ENCODE peak calls at places on chromosome 21, in ten cellular contexts. V is transverse colon; X is activated CD4-positive, CD25-positive, alpha-beta regulatory T cell treated with anti-CD3 and anti-CD28 coated beads, Interleukin-2, amount 50 U/mL, for 72 hours; F is substantia nigra; E is NCI-H2029 treated with DMSO at 0.1 percent for 48 hours; O is GM23248; T is H54; B is OCI-LY7; L is NCI-H446; S is NCI-H774. C is an unnamed sample.

GRCh38 chr21:37800496-37801061 is 115.7 kb downstream of the KCNJ6 start:
- DNase-seq in V (no peak), X (no peak), F (no peak), E (no peak), O (no peak), T (no peak), B (no peak), L (no peak), S (no peak), C (no peak)

GRCh38 chr21:21559285-21560045 is 561.3 kb downstream of the NCAM2 start:
- DNase-seq in V (no peak), X (no peak), F (no peak), E (no peak), O (no peak), T (no peak), B (no peak), L (no peak), S (no peak), C (no peak)

GRCh38 chr21:38567577-38568360 is 69.5 kb upstream of the ERG start:
- DNase-seq in V (no peak), X (no peak), F (no peak), E (no peak), O (peak; percentile 91), T (no peak), B (no peak), L (no peak), S (no peak), C (no peak)

GRCh38 chr21:44489962-44490361 is 34.7 kb downstream of the LRRC3 start:
- DNase-seq in V (no peak), X (no peak), F (no peak), E (no peak), O (no peak), T (no peak), B (no peak), L (no peak), S (no peak), C (no peak)

GRCh38 chr21:33479679-33480480 is at the start of gene TMEM50B:
- DNase-seq in V (peak; percentile 97), X (peak; percentile 92), F (peak; percentile 94), E (peak; percentile 76), O (peak; percentile 99), T (peak; percentile 99), B (peak; percentile 96), L (peak; percentile 84), S (peak; percentile 93), C (peak; percentile 95)

GRCh38 chr21:45574081-45574501 is 31.9 kb upstream of the SLC19A1 start:
- DNase-seq in V (no peak), X (peak; percentile 17), F (no peak), E (no peak), O (no peak), T (no peak), B (no peak), L (no peak), S (no peak), C (no peak)

GRCh38 chr21:46555678-46556077 is 49.2 kb downstream of the S100B start:
- DNase-seq in V (no peak), X (no peak), F (no peak), E (no peak), O (no peak), T (no peak), B (no peak), L (no peak), S (no peak), C (no peak)

GRCh38 chr21:38645282-38645681 is 147.0 kb upstream of the ERG start:
- DNase-seq in V (no peak), X (no peak), F (no peak), E (no peak), O (peak; percentile 98), T (peak; percentile 23), B (no peak), L (no peak), S (no peak), C (no peak)

GRCh38 chr21:35674895-35675470 is 385.3 kb downstream of the SETD4 start:
- DNase-seq in V (no peak), X (no peak), F (no peak), E (no peak), O (peak; percentile 8), T (no peak), B (no peak), L (no peak), S (no peak), C (no peak)

GRCh38 chr21:36282568-36283230 is 37.3 kb upstream of the MORC3 start:
- DNase-seq in V (no peak), X (no peak), F (no peak), E (no peak), O (peak; percentile 12), T (no peak), B (no peak), L (no peak), S (no peak), C (no peak)

C was measured in type B pancreatic cell.